ENCODE peak calls at places on chromosomes 1 and 21, in nine cellular contexts. One of them, this sample, is unnamed.

GRCh38 chr1:25873120-25873519 is 2.4 kb downstream of the PAQR7 start:
- DNase-seq in Peyer's patch: no peak
- DNase-seq in OCI-LY7: no peak
- DNase-seq in fibroblast of mammary gland: no peak
- DNase-seq in IMR-90: no peak
- DNase-seq in heart left ventricle: no peak
- DNase-seq in RWPE1: no peak
- DNase-seq in progenitor cell of endocrine pancreas: no peak
- DNase-seq in tibial nerve: no peak
- DNase-seq in this sample: no peak

GRCh38 chr1:228393268-228393699 is 13.4 kb downstream of the TRIM11 start:
- DNase-seq in fibroblast of mammary gland: peak; percentile 76
- DNase-seq in RWPE1: no peak
- DNase-seq in Peyer's patch: peak; percentile 62
- DNase-seq in tibial nerve: no peak
- DNase-seq in IMR-90: peak; percentile 73
- DNase-seq in OCI-LY7: peak; percentile 17
- DNase-seq in heart left ventricle: peak; percentile 68
- DNase-seq in progenitor cell of endocrine pancreas: no peak
- DNase-seq in this sample: no peak

GRCh38 chr1:201191723-201192477 is 1.3 kb downstream of the IGFN1 start:
- DNase-seq in Peyer's patch: no peak
- DNase-seq in OCI-LY7: no peak
- DNase-seq in tibial nerve: no peak
- DNase-seq in IMR-90: peak; percentile 98
- DNase-seq in fibroblast of mammary gland: peak; percentile 99
- DNase-seq in RWPE1: peak; percentile 95
- DNase-seq in progenitor cell of endocrine pancreas: no peak
- DNase-seq in heart left ventricle: no peak
- DNase-seq in this sample: no peak

GRCh38 chr1:203769505-203770343 is 4.7 kb downstream of the LAX1 start:
- DNase-seq in progenitor cell of endocrine pancreas: no peak
- DNase-seq in heart left ventricle: peak; percentile 85
- DNase-seq in OCI-LY7: no peak
- DNase-seq in fibroblast of mammary gland: peak; percentile 93
- DNase-seq in Peyer's patch: peak; percentile 92
- DNase-seq in RWPE1: peak; percentile 95
- DNase-seq in IMR-90: peak; percentile 94
- DNase-seq in tibial nerve: peak; percentile 35
- DNase-seq in this sample: no peak

GRCh38 chr1:12315126-12315525 is 85.3 kb downstream of the VPS13D start:
- DNase-seq in fibroblast of mammary gland: peak; percentile 33
- DNase-seq in Peyer's patch: no peak
- DNase-seq in tibial nerve: no peak
- DNase-seq in RWPE1: no peak
- DNase-seq in OCI-LY7: no peak
- DNase-seq in heart left ventricle: no peak
- DNase-seq in progenitor cell of endocrine pancreas: no peak
- DNase-seq in IMR-90: no peak
- DNase-seq in this sample: no peak

GRCh38 chr1:27772581-27772931 is 463 bp upstream of the STX12 start:
- DNase-seq in OCI-LY7: peak; percentile 4
- DNase-seq in heart left ventricle: no peak
- DNase-seq in fibroblast of mammary gland: no peak
- DNase-seq in RWPE1: no peak
- DNase-seq in Peyer's patch: no peak
- DNase-seq in tibial nerve: no peak
- DNase-seq in progenitor cell of endocrine pancreas: no peak
- DNase-seq in IMR-90: no peak
- DNase-seq in this sample: no peak

GRCh38 chr1:248618878-248619277 is 16.0 kb downstream of the OR2T11 start:
- DNase-seq in RWPE1: no peak
- DNase-seq in tibial nerve: peak; percentile 24
- DNase-seq in heart left ventricle: peak; percentile 27
- DNase-seq in progenitor cell of endocrine pancreas: no peak
- DNase-seq in fibroblast of mammary gland: peak; percentile 31
- DNase-seq in IMR-90: peak; percentile 0
- DNase-seq in Peyer's patch: peak; percentile 53
- DNase-seq in OCI-LY7: peak; percentile 59
- DNase-seq in this sample: no peak

GRCh38 chr1:204293605-204294365 is 65.9 kb downstream of the PLEKHA6 start:
- DNase-seq in fibroblast of mammary gland: peak; percentile 58
- DNase-seq in OCI-LY7: no peak
- DNase-seq in tibial nerve: no peak
- DNase-seq in progenitor cell of endocrine pancreas: no peak
- DNase-seq in IMR-90: peak; percentile 43
- DNase-seq in RWPE1: no peak
- DNase-seq in Peyer's patch: no peak
- DNase-seq in heart left ventricle: peak; percentile 56
- DNase-seq in this sample: no peak

GRCh38 chr1:51736702-51737101 is 119.8 kb downstream of the OSBPL9 start:
- DNase-seq in fibroblast of mammary gland: peak; percentile 79
- DNase-seq in tibial nerve: no peak
- DNase-seq in Peyer's patch: no peak
- DNase-seq in RWPE1: peak; percentile 49
- DNase-seq in IMR-90: peak; percentile 77
- DNase-seq in progenitor cell of endocrine pancreas: no peak
- DNase-seq in heart left ventricle: no peak
- DNase-seq in OCI-LY7: peak; percentile 37
- DNase-seq in this sample: no peak

GRCh38 chr1:203475012-203475981 is at the start of gene PRELP:
- DNase-seq in heart left ventricle: no peak
- DNase-seq in IMR-90: peak; percentile 16
- DNase-seq in Peyer's patch: peak; percentile 46
- DNase-seq in tibial nerve: peak; percentile 70
- DNase-seq in progenitor cell of endocrine pancreas: peak; percentile 19
- DNase-seq in RWPE1: peak; percentile 64
- DNase-seq in OCI-LY7: no peak
- DNase-seq in fibroblast of mammary gland: no peak
- DNase-seq in this sample: no peak

GRCh38 chr1:173240609-173241008 is 33.5 kb upstream of the TNFSF4 start:
- DNase-seq in fibroblast of mammary gland: no peak
- DNase-seq in tibial nerve: no peak
- DNase-seq in OCI-LY7: no peak
- DNase-seq in IMR-90: no peak
- DNase-seq in RWPE1: no peak
- DNase-seq in heart left ventricle: no peak
- DNase-seq in progenitor cell of endocrine pancreas: no peak
- DNase-seq in Peyer's patch: no peak
- DNase-seq in this sample: no peak

GRCh38 chr21:33007747-33008146 is 18.0 kb upstream of the OLIG2 start:
- DNase-seq in RWPE1: no peak
- DNase-seq in Peyer's patch: no peak
- DNase-seq in progenitor cell of endocrine pancreas: no peak
- DNase-seq in OCI-LY7: no peak
- DNase-seq in tibial nerve: no peak
- DNase-seq in IMR-90: no peak
- DNase-seq in fibroblast of mammary gland: peak; percentile 20
- DNase-seq in heart left ventricle: no peak
- DNase-seq in this sample: no peak

GRCh38 chr1:174818951-174819350 is 180.8 kb upstream of the CACYBP start:
- DNase-seq in heart left ventricle: peak; percentile 40
- DNase-seq in progenitor cell of endocrine pancreas: no peak
- DNase-seq in fibroblast of mammary gland: peak; percentile 37
- DNase-seq in Peyer's patch: no peak
- DNase-seq in RWPE1: peak; percentile 34
- DNase-seq in tibial nerve: no peak
- DNase-seq in IMR-90: peak; percentile 41
- DNase-seq in OCI-LY7: no peak
- DNase-seq in this sample: no peak

GRCh38 chr1:197618065-197618464 is 157.2 kb downstream of the DENND1B start:
- DNase-seq in OCI-LY7: no peak
- DNase-seq in fibroblast of mammary gland: peak; percentile 50
- DNase-seq in RWPE1: no peak
- DNase-seq in progenitor cell of endocrine pancreas: no peak
- DNase-seq in Peyer's patch: no peak
- DNase-seq in IMR-90: peak; percentile 34
- DNase-seq in heart left ventricle: no peak
- DNase-seq in tibial nerve: no peak
- DNase-seq in this sample: no peak

GRCh38 chr1:64750092-64750491 is 5.2 kb downstream of the RAVER2 start:
- DNase-seq in tibial nerve: no peak
- DNase-seq in Peyer's patch: no peak
- DNase-seq in progenitor cell of endocrine pancreas: no peak
- DNase-seq in OCI-LY7: no peak
- DNase-seq in fibroblast of mammary gland: no peak
- DNase-seq in heart left ventricle: no peak
- DNase-seq in IMR-90: no peak
- DNase-seq in RWPE1: no peak
- DNase-seq in this sample: no peak

GRCh38 chr21:43829575-43830119 is 35.4 kb upstream of the AGPAT3 start:
- DNase-seq in tibial nerve: no peak
- DNase-seq in progenitor cell of endocrine pancreas: no peak
- DNase-seq in IMR-90: no peak
- DNase-seq in Peyer's patch: peak; percentile 40
- DNase-seq in heart left ventricle: peak; percentile 15
- DNase-seq in OCI-LY7: no peak
- DNase-seq in fibroblast of mammary gland: no peak
- DNase-seq in RWPE1: no peak
- DNase-seq in this sample: no peak

DNA sequence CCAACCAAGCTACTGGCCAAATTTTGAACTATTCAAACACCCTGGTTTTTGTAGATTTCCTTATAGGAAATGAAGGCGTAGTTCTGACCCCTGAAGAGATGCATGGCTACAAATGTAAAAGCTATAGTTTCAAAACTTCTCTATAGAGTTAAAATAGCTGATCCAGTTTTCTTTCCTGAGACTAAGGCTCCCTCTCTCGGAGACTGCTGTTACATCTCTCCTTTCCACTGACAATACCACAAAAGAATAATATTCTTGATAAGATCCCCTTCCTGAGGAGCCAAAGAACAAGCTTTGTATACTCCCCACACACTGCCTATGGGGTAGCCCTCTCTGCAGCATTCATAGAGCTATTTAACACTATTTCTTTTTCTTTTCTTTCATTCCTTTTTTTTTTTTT is 6.7 kb upstream of the CFAP126 start:
- DNase-seq in OCI-LY7: peak; percentile 15
- DNase-seq in Peyer's patch: no peak
- DNase-seq in IMR-90: no peak
- DNase-seq in fibroblast of mammary gland: peak; percentile 29
- DNase-seq in heart left ventricle: no peak
- DNase-seq in RWPE1: no peak
- DNase-seq in tibial nerve: no peak
- DNase-seq in progenitor cell of endocrine pancreas: no peak
- DNase-seq in this sample: no peak
- TF ChIP-seq CTCF in OCI-LY7: peak; percentile 62
- TF ChIP-seq CTCF in Peyer's patch: no peak
- TF ChIP-seq CTCF in IMR-90: peak; percentile 38
- TF ChIP-seq CTCF in fibroblast of mammary gland: peak; percentile 42
- TF ChIP-seq CTCF in heart left ventricle: no peak
- TF ChIP-seq CTCF in RWPE1: no peak
- TF ChIP-seq CTCF in tibial nerve: no peak
- TF ChIP-seq CTCF in progenitor cell of endocrine pancreas: peak; percentile 34
- TF ChIP-seq CTCF in this sample: peak; percentile 44

DNA sequence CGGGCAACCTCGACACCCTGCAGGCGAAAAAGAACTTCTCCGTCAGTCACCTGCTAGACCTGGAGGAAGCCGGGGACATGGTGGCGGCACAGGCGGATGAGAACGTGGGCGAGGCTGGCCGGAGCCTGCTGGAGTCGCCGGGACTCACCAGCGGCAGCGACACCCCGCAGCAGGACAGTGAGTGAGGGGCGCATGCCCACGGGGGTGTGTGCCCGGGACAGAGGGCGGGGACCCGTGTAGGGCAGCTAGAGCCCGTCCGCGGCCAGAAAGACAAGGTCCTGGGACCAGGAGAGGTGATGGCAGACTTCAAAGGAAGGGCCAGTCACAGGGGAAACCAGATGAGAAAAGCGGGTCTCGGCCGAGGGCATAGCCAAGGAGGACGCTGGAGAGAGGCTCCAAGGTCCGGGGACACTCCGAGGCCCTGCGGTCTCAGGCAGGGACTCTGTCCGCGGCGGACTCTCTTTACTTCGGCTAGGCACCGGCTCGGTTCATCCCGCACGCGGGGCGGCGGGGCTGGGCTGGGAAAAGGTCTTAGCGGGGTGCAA is 424 bp downstream of the PRRX1 start:
- DNase-seq in RWPE1: peak; percentile 24
- DNase-seq in fibroblast of mammary gland: no peak
- DNase-seq in tibial nerve: no peak
- DNase-seq in IMR-90: peak; percentile 32
- DNase-seq in heart left ventricle: peak; percentile 60
- DNase-seq in Peyer's patch: peak; percentile 50
- DNase-seq in progenitor cell of endocrine pancreas: no peak
- DNase-seq in OCI-LY7: no peak
- DNase-seq in this sample: no peak
- TF ChIP-seq CTCF in RWPE1: no peak
- TF ChIP-seq CTCF in fibroblast of mammary gland: no peak
- TF ChIP-seq CTCF in tibial nerve: no peak
- TF ChIP-seq CTCF in IMR-90: no peak
- TF ChIP-seq CTCF in heart left ventricle: no peak
- TF ChIP-seq CTCF in Peyer's patch: no peak
- TF ChIP-seq CTCF in progenitor cell of endocrine pancreas: no peak
- TF ChIP-seq CTCF in OCI-LY7: no peak
- TF ChIP-seq CTCF in this sample: no peak

DNA sequence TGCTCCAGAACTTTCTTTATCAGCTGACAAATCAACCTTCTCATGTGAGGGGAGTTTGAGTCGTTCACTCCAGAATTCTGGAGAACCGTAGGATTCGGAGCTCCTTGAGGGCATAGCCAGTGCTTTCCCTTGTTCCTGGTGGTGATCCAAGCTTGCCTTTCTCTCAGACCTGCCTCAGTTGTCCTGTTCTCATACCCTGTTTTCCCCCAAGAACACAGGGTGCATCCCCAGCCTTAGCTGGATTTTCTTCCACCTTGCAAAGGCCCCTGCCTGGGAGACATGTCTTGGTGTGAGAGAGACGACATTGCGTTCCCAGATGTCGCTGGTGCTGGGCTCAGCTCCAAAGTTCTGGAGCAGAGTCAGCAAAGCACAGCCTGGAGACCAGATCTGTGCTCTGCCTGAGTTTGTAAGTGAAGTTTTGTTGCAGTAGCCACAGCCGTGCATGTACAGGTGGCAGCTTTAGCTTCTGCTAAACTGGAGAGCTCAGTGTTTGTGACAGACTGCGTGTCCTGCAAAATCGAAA is 40.0 kb downstream of the ABCG1 start:
- DNase-seq in Peyer's patch: no peak
- DNase-seq in heart left ventricle: no peak
- DNase-seq in progenitor cell of endocrine pancreas: no peak
- DNase-seq in RWPE1: no peak
- DNase-seq in tibial nerve: no peak
- DNase-seq in fibroblast of mammary gland: no peak
- DNase-seq in IMR-90: no peak
- DNase-seq in OCI-LY7: no peak
- DNase-seq in this sample: no peak
- TF ChIP-seq CTCF in Peyer's patch: no peak
- TF ChIP-seq CTCF in heart left ventricle: no peak
- TF ChIP-seq CTCF in progenitor cell of endocrine pancreas: no peak
- TF ChIP-seq CTCF in RWPE1: peak; percentile 11
- TF ChIP-seq CTCF in tibial nerve: no peak
- TF ChIP-seq CTCF in fibroblast of mammary gland: no peak
- TF ChIP-seq CTCF in IMR-90: no peak
- TF ChIP-seq CTCF in OCI-LY7: peak; percentile 54
- TF ChIP-seq CTCF in this sample: peak; percentile 23

DNA sequence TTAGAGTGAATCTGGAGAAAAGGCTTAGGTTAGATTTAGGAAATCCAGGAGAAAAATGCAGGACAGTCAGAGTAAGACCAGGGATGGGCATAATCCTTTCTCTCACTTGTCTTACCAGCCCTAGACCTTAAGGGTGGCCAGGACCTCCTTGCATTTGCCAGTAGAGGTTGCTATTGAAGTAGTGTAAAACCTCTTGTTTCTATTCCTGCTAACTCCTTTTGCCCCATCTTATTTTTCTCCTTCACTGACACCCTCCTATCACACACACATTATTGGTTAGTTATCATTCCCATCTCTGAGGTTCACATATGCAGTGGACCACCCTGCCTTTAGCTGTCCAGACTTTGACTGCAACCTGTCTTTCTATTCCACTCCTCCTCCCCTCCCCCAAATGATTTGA is 75.0 kb upstream of the MACF1 start:
- DNase-seq in Peyer's patch: no peak
- DNase-seq in OCI-LY7: peak; percentile 13
- DNase-seq in heart left ventricle: no peak
- DNase-seq in progenitor cell of endocrine pancreas: no peak
- DNase-seq in tibial nerve: no peak
- DNase-seq in fibroblast of mammary gland: peak; percentile 52
- DNase-seq in RWPE1: no peak
- DNase-seq in IMR-90: peak; percentile 58
- DNase-seq in this sample: no peak
- TF ChIP-seq CTCF in Peyer's patch: no peak
- TF ChIP-seq CTCF in OCI-LY7: peak; percentile 49
- TF ChIP-seq CTCF in heart left ventricle: no peak
- TF ChIP-seq CTCF in progenitor cell of endocrine pancreas: no peak
- TF ChIP-seq CTCF in tibial nerve: no peak
- TF ChIP-seq CTCF in fibroblast of mammary gland: peak; percentile 39
- TF ChIP-seq CTCF in RWPE1: no peak
- TF ChIP-seq CTCF in IMR-90: peak; percentile 53
- TF ChIP-seq CTCF in this sample: no peak

This sample was measured in neural crest cell.